ENCODE peak calls at places on chromosome 12, in eight cellular contexts. J is CD8-positive, alpha-beta T cell; L is tibial artery; X is psoas muscle; C is osteoblast; B is heart right ventricle; S is gastrocnemius medialis; E is pancreas. T is an unnamed sample.
A peak's percentile ranks its signal among the peaks of the same experiment; 100 is the strongest.

GRCh38 chr12:124286414-124286813 is 8.5 kb upstream of the RFLNA start:
- DNase-seq in J (no peak), L (no peak), X (no peak), C (no peak), B (no peak), S (no peak), E (no peak), T (no peak)

GRCh38 chr12:118357327-118358007 is 15.2 kb downstream of the TAOK3 start:
- DNase-seq in J (peak; percentile 51), L (no peak), X (no peak), C (no peak), B (peak; percentile 74), S (peak; percentile 23), E (no peak), T (peak; percentile 55)

GRCh38 chr12:13094349-13094748 is 9.1 kb downstream of the GSG1 start:
- DNase-seq in J (no peak), L (no peak), X (no peak), C (no peak), B (no peak), S (no peak), E (no peak), T (no peak)

GRCh38 chr12:98274430-98275130 is 240.8 kb upstream of the TMPO start:
- DNase-seq in J (no peak), L (no peak), X (no peak), C (no peak), B (no peak), S (no peak), E (no peak), T (no peak)

GRCh38 chr12:10455766-10456165 is 2.6 kb upstream of the KLRC1 start:
- DNase-seq in J (no peak), L (no peak), X (no peak), C (no peak), B (no peak), S (no peak), E (no peak), T (no peak)

GRCh38 chr12:94699796-94700195 is 49.4 kb upstream of the TMCC3 start:
- DNase-seq in J (no peak), L (no peak), X (no peak), C (no peak), B (no peak), S (no peak), E (no peak), T (no peak)

GRCh38 chr12:91877461-91878230 is 268.0 kb downstream of the BTG1 start:
- DNase-seq in J (peak; percentile 30), L (no peak), X (no peak), C (no peak), B (no peak), S (no peak), E (no peak), T (no peak)

GRCh38 chr12:48159976-48160525 is 2.7 kb upstream of the ASB8 start:
- DNase-seq in J (no peak), L (no peak), X (no peak), C (no peak), B (no peak), S (no peak), E (no peak), T (no peak)

GRCh38 chr12:113800201-113800600 is 165.9 kb downstream of the RBM19 start:
- DNase-seq in J (no peak), L (no peak), X (no peak), C (peak; percentile 70), B (no peak), S (no peak), E (no peak), T (no peak)

GRCh38 chr12:64998327-64999156 is 122.6 kb downstream of the WIF1 start:
- DNase-seq in J (no peak), L (no peak), X (no peak), C (no peak), B (no peak), S (no peak), E (no peak), T (no peak)

GRCh38 chr12:14482886-14483285 is 84.8 kb downstream of the PLBD1 start:
- DNase-seq in J (no peak), L (no peak), X (no peak), C (no peak), B (no peak), S (no peak), E (no peak), T (no peak)

GRCh38 chr12:98399532-98399931 is 115.9 kb upstream of the TMPO start:
- DNase-seq in J (peak; percentile 63), L (no peak), X (no peak), C (no peak), B (no peak), S (no peak), E (no peak), T (peak; percentile 1)

GRCh38 chr12:107903377-107904061 is 129.0 kb downstream of the ASCL4 start:
- DNase-seq in J (no peak), L (no peak), X (peak; percentile 73), C (no peak), B (peak; percentile 31), S (no peak), E (peak; percentile 76), T (no peak)

GRCh38 chr12:92968201-92968813 is 39.2 kb upstream of the EEA1 start:
- DNase-seq in J (no peak), L (no peak), X (no peak), C (no peak), B (no peak), S (no peak), E (no peak), T (no peak)

GRCh38 chr12:41217731-41218130 is 29.6 kb downstream of the PDZRN4 start:
- DNase-seq in J (no peak), L (no peak), X (no peak), C (no peak), B (no peak), S (no peak), E (no peak), T (no peak)
- H3K27ac ChIP-seq in J (no peak overlapping the region), L (peak overlapping the region; percentile 50), X (no peak overlapping the region), C (no peak overlapping the region), B (no peak overlapping the region), S (no peak overlapping the region), E (no peak overlapping the region), T (no peak overlapping the region)

GRCh38 chr12:6538420-6539275 is 4.3 kb downstream of the GAPDH start:
- DNase-seq in J (no peak), L (no peak), X (no peak), C (peak; percentile 72), B (no peak), S (no peak), E (no peak), T (no peak)
- H3K27ac ChIP-seq in J (no peak overlapping the region), L (peak overlapping the region; percentile 98), X (peak overlapping the region; percentile 97), C (peak overlapping the region; percentile 95), B (peak overlapping the region; percentile 91), S (peak overlapping the region; percentile 97), E (no peak overlapping the region), T (peak overlapping the region; percentile 15)

DNA sequence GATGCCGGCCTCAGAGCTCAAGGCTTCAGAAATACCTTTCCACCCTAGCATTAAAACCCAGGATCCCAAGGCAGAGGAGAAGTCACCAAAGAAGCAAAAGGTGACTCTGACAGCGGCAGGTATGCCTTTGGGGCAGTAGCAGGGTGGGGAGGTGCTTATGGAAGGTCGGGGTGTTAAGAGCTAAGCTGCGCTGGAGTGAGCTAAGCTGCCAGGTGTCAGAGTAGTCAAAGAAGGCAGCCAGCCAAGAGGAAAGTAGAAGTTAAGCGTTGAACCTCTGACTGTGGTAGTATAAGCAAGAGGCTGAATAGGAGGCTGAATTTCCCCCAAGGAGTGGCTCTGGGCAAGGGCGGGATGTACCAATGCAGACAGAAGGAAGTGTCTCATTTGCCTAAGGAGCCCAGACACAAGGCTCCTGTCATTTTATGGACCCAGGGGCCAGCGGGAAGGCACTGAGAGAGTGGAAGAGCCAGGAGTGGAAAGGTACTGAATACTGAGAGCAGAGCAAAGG is 29.2 kb downstream of the DYRK4 start:
- DNase-seq in J (no peak), L (no peak), X (no peak), C (no peak), B (no peak), S (no peak), E (no peak), T (no peak)
- H3K27ac ChIP-seq in J (no peak overlapping the region), L (no peak overlapping the region), X (no peak overlapping the region), C (no peak overlapping the region), B (no peak overlapping the region), S (no peak overlapping the region), E (no peak overlapping the region), T (no peak overlapping the region)

GRCh38 chr12:78672033-78672432 is 192.5 kb upstream of the SYT1 start:
- DNase-seq in J (no peak), L (no peak), X (no peak), C (no peak), B (no peak), S (no peak), E (no peak), T (no peak)

GRCh38 chr12:78674311-78675085 is 190.1 kb upstream of the SYT1 start:
- DNase-seq in J (no peak), L (no peak), X (no peak), C (no peak), B (no peak), S (no peak), E (no peak), T (no peak)

GRCh38 chr12:78666584-78666983 is 198.0 kb upstream of the SYT1 start:
- DNase-seq in J (no peak), L (no peak), X (no peak), C (no peak), B (no peak), S (no peak), E (no peak), T (no peak)

GRCh38 chr12:78671295-78671694 is 193.3 kb upstream of the SYT1 start:
- DNase-seq in J (no peak), L (no peak), X (no peak), C (no peak), B (no peak), S (no peak), E (no peak), T (no peak)
- H3K27ac ChIP-seq in J (no peak overlapping the region), L (no peak overlapping the region), X (no peak overlapping the region), C (no peak overlapping the region), B (no peak overlapping the region), S (no peak overlapping the region), E (no peak overlapping the region), T (no peak overlapping the region)

GRCh38 chr12:123075591-123076171 is 75.2 kb downstream of the PITPNM2 start:
- DNase-seq in J (peak; percentile 77), L (no peak), X (no peak), C (no peak), B (no peak), S (no peak), E (no peak), T (no peak)
- H3K27ac ChIP-seq in J (peak overlapping the region; percentile 71), L (no peak overlapping the region), X (no peak overlapping the region), C (no peak overlapping the region), B (peak overlapping the region; percentile 81), S (no peak overlapping the region), E (no peak overlapping the region), T (no peak overlapping the region)

DNA sequence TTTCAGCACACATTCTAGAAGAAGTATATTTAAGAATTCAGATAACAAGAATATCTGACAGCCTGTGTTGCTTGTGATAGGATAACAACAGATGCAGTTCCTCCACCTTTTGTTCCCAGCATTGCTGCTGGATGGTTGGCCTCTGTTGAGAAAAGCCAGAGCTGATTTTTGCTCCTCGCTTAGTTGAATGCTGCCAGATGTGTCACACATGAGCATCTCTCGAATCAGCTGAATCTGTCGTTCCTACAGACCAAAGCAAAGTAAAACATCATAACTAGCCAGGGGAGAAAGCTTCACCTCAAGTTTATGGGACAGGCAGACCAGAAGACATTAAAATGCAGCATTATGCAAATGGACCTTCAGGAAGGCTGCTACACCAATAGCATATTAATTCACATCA is 20.1 kb downstream of the RACGAP1 start:
- DNase-seq in J (no peak), L (no peak), X (no peak), C (no peak), B (no peak), S (no peak), E (no peak), T (peak; percentile 6)
- H3K27ac ChIP-seq in J (no peak overlapping the region), L (no peak overlapping the region), X (no peak overlapping the region), C (no peak overlapping the region), B (no peak overlapping the region), S (no peak overlapping the region), E (no peak overlapping the region), T (peak overlapping the region; percentile 46)